ENCODE peak calls at places on chromosomes 3 and 15, in six cellular contexts. D, E, A, Q, K and M are unnamed samples.

GRCh38 chr3:112116777-112117186 is 16.3 kb downstream of the GCSAM start:
- DNase-seq in D (no peak), E (no peak), A (no peak), Q (no peak), K (no peak), M (no peak)

GRCh38 chr15:66943456-66944095 is 121.8 kb upstream of the SMAD3 start:
- DNase-seq in D (peak; percentile 82), E (peak; percentile 40), A (no peak), Q (no peak), K (peak; percentile 43), M (no peak)

GRCh38 chr3:5188419-5189405 is 1.2 kb downstream of the EDEM1 start:
- DNase-seq in D (peak; percentile 53), E (peak; percentile 68), A (no peak), Q (peak; percentile 17), K (peak; percentile 78), M (no peak)

GRCh38 chr3:128317101-128317697 is 149.5 kb downstream of the DNAJB8 start:
- DNase-seq in D (no peak), E (no peak), A (no peak), Q (no peak), K (no peak), M (no peak)

GRCh38 chr3:128497305-128498126 is 4.5 kb upstream of the GATA2 start:
- DNase-seq in D (peak; percentile 41), E (no peak), A (no peak), Q (no peak), K (peak; percentile 92), M (no peak)

GRCh38 chr3:171435757-171436156 is 24.4 kb downstream of the TNIK start:
- DNase-seq in D (no peak), E (no peak), A (no peak), Q (no peak), K (no peak), M (no peak)

GRCh38 chr3:127587876-127588275 is 2.7 kb downstream of the TPRA1 start:
- DNase-seq in D (no peak), E (no peak), A (no peak), Q (no peak), K (no peak), M (no peak)

GRCh38 chr3:97121386-97121785 is 307.0 kb downstream of the EPHA6 start:
- DNase-seq in D (no peak), E (no peak), A (no peak), Q (no peak), K (no peak), M (no peak)

GRCh38 chr3:119173325-119173724 is at the start of gene UPK1B:
- DNase-seq in D (peak; percentile 40), E (no peak), A (peak; percentile 47), Q (no peak), K (peak; percentile 37), M (no peak)

GRCh38 chr15:76038512-76038911 is 21.3 kb upstream of the TMEM266 start:
- DNase-seq in D (no peak), E (no peak), A (no peak), Q (no peak), K (no peak), M (no peak)

GRCh38 chr3:197328198-197328597 is 29.8 kb upstream of the DLG1 start:
- DNase-seq in D (no peak), E (no peak), A (no peak), Q (no peak), K (no peak), M (no peak)

GRCh38 chr3:115855911-115856310 is 232.6 kb downstream of the GAP43 start:
- DNase-seq in D (no peak), E (no peak), A (no peak), Q (peak; percentile 87), K (no peak), M (no peak)

DNA sequence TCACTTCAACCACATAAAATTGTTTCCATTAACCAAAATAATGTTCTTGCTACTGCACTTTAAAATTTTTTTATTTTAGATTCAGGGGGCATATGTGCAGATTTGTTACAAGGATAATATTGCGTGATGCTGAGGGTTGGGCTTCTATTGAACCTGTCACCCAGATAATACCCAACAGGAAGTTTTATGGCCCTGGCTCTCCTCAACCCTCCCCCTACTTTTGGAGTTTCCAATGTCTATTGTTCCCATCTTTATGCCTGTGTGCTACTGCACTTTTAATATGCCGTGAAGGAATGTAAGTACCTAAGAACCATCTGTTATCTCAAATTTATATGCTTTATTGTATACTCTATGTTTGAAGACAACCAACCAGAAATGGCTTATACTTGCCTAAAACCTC is 42.0 kb upstream of the IMPG2 start:
- DNase-seq in D (no peak), E (no peak), A (no peak), Q (no peak), K (no peak), M (no peak)
- TF ChIP-seq CEBPB in D (no peak), E (no peak), A (no peak), Q (no peak), K (no peak), M (no peak)

DNA sequence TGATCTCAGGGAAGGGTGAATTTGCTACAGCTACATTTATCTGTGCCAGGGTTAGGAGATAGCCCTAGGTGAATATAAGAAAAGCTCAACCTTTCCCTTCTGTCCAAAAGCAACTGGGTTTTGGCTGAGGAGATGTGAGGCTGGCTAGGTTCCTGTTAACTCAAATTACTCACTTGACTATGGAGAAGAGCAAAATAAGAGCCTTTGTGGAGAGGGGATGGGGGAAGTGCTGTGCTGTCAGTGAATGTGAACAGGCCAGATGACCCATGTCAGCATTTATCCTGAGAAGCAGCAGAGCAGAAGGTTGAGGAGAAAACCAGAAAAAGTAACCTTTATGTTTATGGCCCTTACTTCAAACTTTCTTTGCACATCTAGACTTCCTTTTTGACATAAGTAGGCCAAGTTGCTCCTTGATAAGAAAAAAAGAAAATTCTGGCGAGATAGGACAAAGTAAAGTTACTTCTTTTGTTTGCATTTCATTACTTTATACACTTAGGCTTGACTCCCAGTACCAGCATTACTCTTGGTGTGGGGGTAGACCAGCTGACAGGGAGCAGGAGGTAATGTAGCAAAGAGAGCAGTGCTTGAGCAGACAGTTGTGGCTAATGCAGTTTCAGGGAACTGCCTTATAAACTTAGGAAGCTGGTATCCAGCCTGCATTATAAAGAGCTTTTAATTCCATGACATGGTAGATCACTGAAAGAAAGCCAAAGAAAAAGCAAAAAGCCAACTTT is 21.3 kb downstream of the MAPK6 start:
- DNase-seq in D (no peak), E (no peak), A (no peak), Q (peak; percentile 54), K (peak; percentile 38), M (no peak)
- TF ChIP-seq CEBPB in D (no peak), E (no peak), A (no peak), Q (no peak), K (no peak), M (no peak)

GRCh38 chr15:100809587-100809986 is 70.0 kb upstream of the ALDH1A3 start:
- DNase-seq in D (no peak), E (no peak), A (no peak), Q (peak; percentile 15), K (no peak), M (no peak)

GRCh38 chr15:100810229-100810628 is 69.4 kb upstream of the ALDH1A3 start:
- DNase-seq in D (no peak), E (no peak), A (no peak), Q (no peak), K (no peak), M (no peak)

GRCh38 chr15:100808691-100809090 is 70.9 kb upstream of the ALDH1A3 start:
- DNase-seq in D (no peak), E (no peak), A (no peak), Q (no peak), K (no peak), M (no peak)

GRCh38 chr15:100810831-100811230 is 68.8 kb upstream of the ALDH1A3 start:
- DNase-seq in D (no peak), E (no peak), A (no peak), Q (no peak), K (no peak), M (no peak)

DNA sequence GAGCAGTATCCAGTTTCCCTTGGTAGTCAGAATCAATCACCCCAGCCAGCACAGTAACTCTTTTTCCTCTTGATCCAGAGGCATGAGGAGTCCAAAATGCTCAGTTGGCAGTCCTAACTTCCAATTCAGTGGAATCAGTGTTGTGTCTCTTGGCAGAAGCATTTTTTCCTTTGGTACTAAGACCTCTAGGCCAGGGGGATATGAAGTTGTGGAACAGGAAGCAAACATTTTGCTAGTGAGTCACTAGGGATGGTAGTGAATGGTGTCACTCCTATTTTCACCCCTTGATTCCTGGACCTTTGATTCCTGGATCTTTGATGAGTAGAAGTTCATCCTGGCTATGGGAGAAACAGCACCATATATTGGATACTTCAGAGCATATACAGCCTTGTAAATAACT is 70.5 kb upstream of the ALDH1A3 start:
- DNase-seq in D (no peak), E (no peak), A (no peak), Q (no peak), K (no peak), M (no peak)
- TF ChIP-seq CEBPB in D (no peak), E (no peak), A (no peak), Q (no peak), K (no peak), M (no peak)

GRCh38 chr15:85314139-85314538 is 66.3 kb upstream of the AKAP13 start:
- DNase-seq in D (no peak), E (no peak), A (no peak), Q (peak; percentile 30), K (no peak), M (no peak)

GRCh38 chr15:85318732-85319076 is 61.7 kb upstream of the AKAP13 start:
- DNase-seq in D (no peak), E (no peak), A (no peak), Q (no peak), K (no peak), M (no peak)

GRCh38 chr15:85316244-85316934 is 64.0 kb upstream of the AKAP13 start:
- DNase-seq in D (peak; percentile 27), E (peak; percentile 14), A (no peak), Q (peak; percentile 53), K (no peak), M (peak; percentile 18)

GRCh38 chr15:85314653-85315052 is 65.8 kb upstream of the AKAP13 start:
- DNase-seq in D (no peak), E (no peak), A (no peak), Q (peak; percentile 73), K (no peak), M (no peak)

DNA sequence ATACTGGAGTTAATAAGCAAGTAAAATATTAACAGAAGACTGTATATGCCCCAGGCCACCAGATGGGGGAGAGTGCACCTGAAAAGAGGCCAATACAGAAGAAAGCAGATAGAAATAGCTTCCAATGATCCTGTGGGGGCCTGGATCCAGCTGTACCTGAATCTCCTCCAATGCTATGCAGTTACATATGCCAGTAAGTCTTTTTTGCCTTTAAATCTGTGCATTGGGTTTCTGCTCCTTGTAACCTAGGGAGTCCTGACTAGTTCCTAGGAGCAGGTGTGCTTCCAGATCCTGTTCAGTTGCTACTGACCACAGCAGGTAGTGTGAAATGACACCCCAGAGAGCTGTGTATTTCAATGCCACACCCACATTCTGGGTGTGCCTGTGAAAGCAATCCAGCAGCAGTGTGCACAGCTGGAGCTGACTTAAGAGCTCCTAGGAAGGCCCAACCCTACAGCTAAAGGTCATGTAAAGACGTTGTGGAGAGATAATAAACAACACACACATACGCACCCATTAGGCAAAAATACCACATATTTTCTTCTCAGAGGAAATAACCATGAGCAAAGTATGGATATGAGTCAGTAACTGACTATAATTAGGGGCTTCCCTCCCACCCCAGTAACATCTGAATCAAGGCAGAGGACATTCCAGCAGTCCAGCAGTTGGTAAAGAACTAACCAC is 62.2 kb upstream of the AKAP13 start:
- DNase-seq in D (peak; percentile 75), E (no peak), A (no peak), Q (peak; percentile 98), K (no peak), M (peak; percentile 47)
- TF ChIP-seq CEBPB in D (no peak), E (no peak), A (no peak), Q (peak; percentile 40), K (no peak), M (no peak)